ENCODE peak calls at places on chromosomes 4 and X, in five cellular contexts. E is stimulated activated CD8-positive, alpha-beta memory T cell treated with anti-CD3 and anti-CD28 coated beads, Interleukin-15, amount 100 ng/mL, for 48 hours; W is pancreas; V is heart right ventricle; L is lower leg skin. Y is an unnamed sample.

GRCh38 chr4:173736840-173737239 is 206.8 kb upstream of the HAND2 start:
- DNase-seq in W (no peak), V (no peak), L (no peak), E (no peak), Y (no peak)

GRCh38 chr4:123342498-123342897 is 54.1 kb upstream of the SPRY1 start:
- DNase-seq in L (no peak), V (no peak), E (no peak), W (no peak), Y (no peak)

GRCh38 chr4:85829276-85830051 is 354.5 kb downstream of the ARHGAP24 start:
- DNase-seq in W (no peak), L (no peak), V (no peak), E (no peak), Y (no peak)

GRCh38 chr4:53354012-53354722 is 11.7 kb downstream of the SCFD2 start:
- DNase-seq in L (no peak), W (peak; percentile 66), E (no peak), V (no peak), Y (no peak)

GRCh38 chrX:15405846-15406245 is 21.6 kb upstream of the VEGFD start:
- DNase-seq in W (no peak), L (no peak), V (no peak), E (no peak), Y (no peak)

GRCh38 chrX:41491267-41492004 is 44.3 kb downstream of the NYX start:
- DNase-seq in V (no peak), W (no peak), E (no peak), L (no peak), Y (no peak)

GRCh38 chr4:182447938-182448280 is 204.7 kb downstream of the TENM3 start:
- DNase-seq in L (peak; percentile 62), V (no peak), E (no peak), W (no peak), Y (no peak)

GRCh38 chr4:25474690-25475089 is 97.6 kb downstream of the ANAPC4 start:
- DNase-seq in E (no peak), L (no peak), V (no peak), W (no peak), Y (no peak)

GRCh38 chr4:73603307-73603710 is 16.9 kb downstream of the RASSF6 start:
- DNase-seq in E (no peak), W (no peak), V (no peak), L (no peak), Y (no peak)

GRCh38 chrX:136255543-136255942 is 4.3 kb upstream of the MAP7D3 start:
- DNase-seq in V (no peak), W (no peak), L (no peak), E (no peak), Y (no peak)

GRCh38 chr4:147367841-147368385 is 113.0 kb upstream of the EDNRA start:
- DNase-seq in V (no peak), E (no peak), L (no peak), W (no peak), Y (no peak)

Y was measured in left lung.